ENCODE peak calls at places on chromosomes 13 and 19, in six cellular contexts. C, N, U, O, P and E are unnamed samples.

GRCh38 chr13:107450931-107451330 is 764.4 kb downstream of the LIG4 start:
- DNase-seq in C (peak), N (peak), U (no peak), O (no peak), P (no peak), E (no peak)

GRCh38 chr13:76663941-76664340 is 222.3 kb downstream of the KCTD12 start:
- DNase-seq in C (no peak), N (no peak), U (no peak), O (no peak), P (no peak), E (no peak)

GRCh38 chr13:90591927-90592268 is 755.6 kb upstream of the MIR17HG start:
- DNase-seq in C (no peak), N (no peak), U (no peak), O (no peak), P (peak), E (no peak)

GRCh38 chr19:7519411-7520130 is 2.9 kb upstream of the MCOLN1 start:
- DNase-seq in C (no peak), N (no peak), U (no peak), O (no peak), P (no peak), E (no peak)

GRCh38 chr19:46179076-46179740 is 31.2 kb downstream of the IGFL2 start:
- DNase-seq in C (no peak), N (no peak), U (no peak), O (no peak), P (no peak), E (no peak)

GRCh38 chr13:49874430-49874829 is 61.7 kb downstream of the SPRYD7 start:
- DNase-seq in C (no peak), N (no peak), U (no peak), O (no peak), P (no peak), E (no peak)

GRCh38 chr19:45179063-45179847 is 671 bp downstream of the BLOC1S3 start:
- DNase-seq in C (no peak), N (peak), U (peak), O (no peak), P (peak), E (peak)

GRCh38 chr13:110228936-110229904 is 77.7 kb downstream of the COL4A1 start:
- DNase-seq in C (no peak), N (peak), U (no peak), O (no peak), P (no peak), E (no peak)

GRCh38 chr13:52084971-52085370 is 43.9 kb downstream of the NEK5 start:
- DNase-seq in C (no peak), N (no peak), U (no peak), O (no peak), P (no peak), E (no peak)

GRCh38 chr13:97198753-97199152 is 23.4 kb upstream of the MBNL2 start:
- DNase-seq in C (no peak), N (no peak), U (no peak), O (no peak), P (no peak), E (no peak)

GRCh38 chr19:36152061-36152885 is at the start of gene COX7A1:
- DNase-seq in C (peak), N (no peak), U (no peak), O (no peak), P (no peak), E (no peak)

GRCh38 chr13:76965759-76966421 is 17.6 kb downstream of the ACOD1 start:
- DNase-seq in C (peak), N (peak), U (no peak), O (no peak), P (peak), E (no peak)

GRCh38 chr19:18220632-18221275 is 5.5 kb downstream of the PDE4C start:
- DNase-seq in C (no peak), N (no peak), U (no peak), O (no peak), P (no peak), E (peak)